ENCODE peak calls at places on chromosome 19, in nine cellular contexts. One of them, this sample, is unnamed.

GRCh38 chr19:55082023-55082851 is 6.6 kb downstream of the EPS8L1 start:
- DNase-seq in T-helper 2 cell: no peak
- DNase-seq in OCI-LY7: peak; percentile 79
- DNase-seq in D721Med: peak; percentile 73
- DNase-seq in RKO: no peak
- DNase-seq in effector CD4-positive, alpha-beta T cell: no peak
- DNase-seq in epithelial cell of esophagus: peak; percentile 38
- DNase-seq in stimulated activated naive CD8-positive, alpha-beta T cell treated with anti-CD3 and anti-CD28 coated beads, Interleukin-15, amount 100 ng/mL, for 72 hours: peak; percentile 42
- DNase-seq in DMS 273 treated with DMSO at 0.1 percent for 48 hours: no peak
- DNase-seq in this sample: no peak

GRCh38 chr19:2974342-2974932 is 2.9 kb upstream of the TLE6 start:
- DNase-seq in stimulated activated naive CD8-positive, alpha-beta T cell treated with anti-CD3 and anti-CD28 coated beads, Interleukin-15, amount 100 ng/mL, for 72 hours: peak; percentile 16
- DNase-seq in D721Med: no peak
- DNase-seq in DMS 273 treated with DMSO at 0.1 percent for 48 hours: no peak
- DNase-seq in RKO: no peak
- DNase-seq in T-helper 2 cell: no peak
- DNase-seq in effector CD4-positive, alpha-beta T cell: no peak
- DNase-seq in epithelial cell of esophagus: no peak
- DNase-seq in OCI-LY7: no peak
- DNase-seq in this sample: no peak

GRCh38 chr19:48754950-48755645 is at the start of gene FGF21:
- DNase-seq in DMS 273 treated with DMSO at 0.1 percent for 48 hours: no peak
- DNase-seq in effector CD4-positive, alpha-beta T cell: no peak
- DNase-seq in RKO: no peak
- DNase-seq in T-helper 2 cell: no peak
- DNase-seq in epithelial cell of esophagus: no peak
- DNase-seq in OCI-LY7: no peak
- DNase-seq in stimulated activated naive CD8-positive, alpha-beta T cell treated with anti-CD3 and anti-CD28 coated beads, Interleukin-15, amount 100 ng/mL, for 72 hours: no peak
- DNase-seq in D721Med: no peak
- DNase-seq in this sample: no peak

GRCh38 chr19:17339088-17339741 is 1.9 kb downstream of the GTPBP3 start:
- DNase-seq in effector CD4-positive, alpha-beta T cell: no peak
- DNase-seq in epithelial cell of esophagus: peak; percentile 25
- DNase-seq in stimulated activated naive CD8-positive, alpha-beta T cell treated with anti-CD3 and anti-CD28 coated beads, Interleukin-15, amount 100 ng/mL, for 72 hours: no peak
- DNase-seq in D721Med: no peak
- DNase-seq in RKO: peak; percentile 41
- DNase-seq in T-helper 2 cell: no peak
- DNase-seq in DMS 273 treated with DMSO at 0.1 percent for 48 hours: no peak
- DNase-seq in OCI-LY7: peak; percentile 71
- DNase-seq in this sample: no peak

GRCh38 chr19:50703915-50704548 is 15.6 kb downstream of the SHANK1 start:
- DNase-seq in epithelial cell of esophagus: no peak
- DNase-seq in stimulated activated naive CD8-positive, alpha-beta T cell treated with anti-CD3 and anti-CD28 coated beads, Interleukin-15, amount 100 ng/mL, for 72 hours: no peak
- DNase-seq in effector CD4-positive, alpha-beta T cell: no peak
- DNase-seq in D721Med: no peak
- DNase-seq in OCI-LY7: no peak
- DNase-seq in DMS 273 treated with DMSO at 0.1 percent for 48 hours: no peak
- DNase-seq in RKO: peak; percentile 84
- DNase-seq in T-helper 2 cell: no peak
- DNase-seq in this sample: no peak

GRCh38 chr19:41302624-41303351 is 7.2 kb upstream of the CCDC97 start:
- DNase-seq in stimulated activated naive CD8-positive, alpha-beta T cell treated with anti-CD3 and anti-CD28 coated beads, Interleukin-15, amount 100 ng/mL, for 72 hours: peak; percentile 94
- DNase-seq in effector CD4-positive, alpha-beta T cell: peak; percentile 48
- DNase-seq in D721Med: no peak
- DNase-seq in DMS 273 treated with DMSO at 0.1 percent for 48 hours: no peak
- DNase-seq in epithelial cell of esophagus: no peak
- DNase-seq in T-helper 2 cell: peak; percentile 33
- DNase-seq in RKO: no peak
- DNase-seq in OCI-LY7: no peak
- DNase-seq in this sample: no peak

GRCh38 chr19:4811328-4812131 is 20.0 kb downstream of the TICAM1 start:
- DNase-seq in epithelial cell of esophagus: peak; percentile 69
- DNase-seq in RKO: peak; percentile 76
- DNase-seq in D721Med: peak; percentile 67
- DNase-seq in T-helper 2 cell: peak; percentile 84
- DNase-seq in stimulated activated naive CD8-positive, alpha-beta T cell treated with anti-CD3 and anti-CD28 coated beads, Interleukin-15, amount 100 ng/mL, for 72 hours: peak; percentile 87
- DNase-seq in DMS 273 treated with DMSO at 0.1 percent for 48 hours: no peak
- DNase-seq in OCI-LY7: peak; percentile 83
- DNase-seq in effector CD4-positive, alpha-beta T cell: peak; percentile 88
- DNase-seq in this sample: no peak

GRCh38 chr19:11151181-11151580 is 4.4 kb downstream of the SPC24 start:
- DNase-seq in RKO: no peak
- DNase-seq in DMS 273 treated with DMSO at 0.1 percent for 48 hours: no peak
- DNase-seq in OCI-LY7: no peak
- DNase-seq in stimulated activated naive CD8-positive, alpha-beta T cell treated with anti-CD3 and anti-CD28 coated beads, Interleukin-15, amount 100 ng/mL, for 72 hours: no peak
- DNase-seq in epithelial cell of esophagus: no peak
- DNase-seq in T-helper 2 cell: no peak
- DNase-seq in effector CD4-positive, alpha-beta T cell: no peak
- DNase-seq in D721Med: no peak
- DNase-seq in this sample: no peak

GRCh38 chr19:32041681-32042292 is 303.6 kb upstream of the ZNF507 start:
- DNase-seq in epithelial cell of esophagus: peak; percentile 2
- DNase-seq in T-helper 2 cell: no peak
- DNase-seq in OCI-LY7: peak; percentile 1
- DNase-seq in D721Med: peak; percentile 25
- DNase-seq in DMS 273 treated with DMSO at 0.1 percent for 48 hours: no peak
- DNase-seq in effector CD4-positive, alpha-beta T cell: no peak
- DNase-seq in stimulated activated naive CD8-positive, alpha-beta T cell treated with anti-CD3 and anti-CD28 coated beads, Interleukin-15, amount 100 ng/mL, for 72 hours: peak; percentile 23
- DNase-seq in RKO: peak; percentile 54
- DNase-seq in this sample: peak; percentile 17

GRCh38 chr19:496333-496634 is at the start of gene MADCAM1:
- DNase-seq in OCI-LY7: no peak
- DNase-seq in stimulated activated naive CD8-positive, alpha-beta T cell treated with anti-CD3 and anti-CD28 coated beads, Interleukin-15, amount 100 ng/mL, for 72 hours: no peak
- DNase-seq in effector CD4-positive, alpha-beta T cell: no peak
- DNase-seq in D721Med: no peak
- DNase-seq in DMS 273 treated with DMSO at 0.1 percent for 48 hours: no peak
- DNase-seq in T-helper 2 cell: no peak
- DNase-seq in epithelial cell of esophagus: no peak
- DNase-seq in RKO: no peak
- DNase-seq in this sample: no peak

GRCh38 chr19:48760514-48761221 is 5.3 kb downstream of the FGF21 start:
- DNase-seq in stimulated activated naive CD8-positive, alpha-beta T cell treated with anti-CD3 and anti-CD28 coated beads, Interleukin-15, amount 100 ng/mL, for 72 hours: no peak
- DNase-seq in DMS 273 treated with DMSO at 0.1 percent for 48 hours: no peak
- DNase-seq in RKO: peak; percentile 71
- DNase-seq in epithelial cell of esophagus: peak; percentile 36
- DNase-seq in T-helper 2 cell: no peak
- DNase-seq in OCI-LY7: no peak
- DNase-seq in effector CD4-positive, alpha-beta T cell: no peak
- DNase-seq in D721Med: no peak
- DNase-seq in this sample: no peak

GRCh38 chr19:17735410-17735809 is 15.9 kb upstream of the FCHO1 start:
- DNase-seq in RKO: no peak
- DNase-seq in OCI-LY7: no peak
- DNase-seq in effector CD4-positive, alpha-beta T cell: no peak
- DNase-seq in stimulated activated naive CD8-positive, alpha-beta T cell treated with anti-CD3 and anti-CD28 coated beads, Interleukin-15, amount 100 ng/mL, for 72 hours: no peak
- DNase-seq in D721Med: no peak
- DNase-seq in DMS 273 treated with DMSO at 0.1 percent for 48 hours: no peak
- DNase-seq in T-helper 2 cell: no peak
- DNase-seq in epithelial cell of esophagus: no peak
- DNase-seq in this sample: no peak

GRCh38 chr19:17296278-17296677 is 6.9 kb downstream of the ABHD8 start:
- DNase-seq in DMS 273 treated with DMSO at 0.1 percent for 48 hours: no peak
- DNase-seq in effector CD4-positive, alpha-beta T cell: no peak
- DNase-seq in epithelial cell of esophagus: peak; percentile 71
- DNase-seq in OCI-LY7: no peak
- DNase-seq in stimulated activated naive CD8-positive, alpha-beta T cell treated with anti-CD3 and anti-CD28 coated beads, Interleukin-15, amount 100 ng/mL, for 72 hours: no peak
- DNase-seq in T-helper 2 cell: no peak
- DNase-seq in D721Med: no peak
- DNase-seq in RKO: peak; percentile 90
- DNase-seq in this sample: no peak

This sample was measured in globus pallidus.